ENCODE peak calls at places on chromosome 18, in four cellular contexts. One of them, this sample, is unnamed.

GRCh38 chr18:56431551-56431950 is 206.8 kb downstream of the TXNL1 start:
- DNase-seq in skeletal muscle cell: no peak
- DNase-seq in stomach: no peak
- DNase-seq in fibroblast of mammary gland: peak
- DNase-seq in this sample: no peak

GRCh38 chr18:24710474-24710873 is 250.0 kb downstream of the HRH4 start:
- DNase-seq in fibroblast of mammary gland: no peak
- DNase-seq in stomach: no peak
- DNase-seq in skeletal muscle cell: no peak
- DNase-seq in this sample: no peak

GRCh38 chr18:10195529-10195928 is 258.9 kb upstream of the APCDD1 start:
- DNase-seq in skeletal muscle cell: no peak
- DNase-seq in stomach: no peak
- DNase-seq in fibroblast of mammary gland: no peak
- DNase-seq in this sample: no peak

GRCh38 chr18:26307161-26307773 is 81.0 kb downstream of the TAF4B start:
- DNase-seq in fibroblast of mammary gland: peak
- DNase-seq in skeletal muscle cell: peak
- DNase-seq in stomach: no peak
- DNase-seq in this sample: no peak

GRCh38 chr18:77116201-77117080 is 16.1 kb downstream of the MBP start:
- DNase-seq in skeletal muscle cell: no peak
- DNase-seq in fibroblast of mammary gland: no peak
- DNase-seq in stomach: no peak
- DNase-seq in this sample: peak

GRCh38 chr18:7824970-7825369 is 257.9 kb downstream of the PTPRM start:
- DNase-seq in fibroblast of mammary gland: no peak
- DNase-seq in skeletal muscle cell: no peak
- DNase-seq in stomach: no peak
- DNase-seq in this sample: peak

GRCh38 chr18:2324459-2324858 is 246.8 kb downstream of the METTL4 start:
- DNase-seq in skeletal muscle cell: no peak
- DNase-seq in stomach: no peak
- DNase-seq in fibroblast of mammary gland: no peak
- DNase-seq in this sample: no peak

GRCh38 chr18:67428148-67428547 is 88.4 kb downstream of the DSEL start:
- DNase-seq in fibroblast of mammary gland: no peak
- DNase-seq in stomach: no peak
- DNase-seq in skeletal muscle cell: no peak
- DNase-seq in this sample: no peak

GRCh38 chr18:22683196-22683676 is 249.9 kb upstream of the RBBP8 start:
- DNase-seq in stomach: peak
- DNase-seq in skeletal muscle cell: peak
- DNase-seq in fibroblast of mammary gland: peak
- DNase-seq in this sample: peak

GRCh38 chr18:48319796-48320638 is 89.2 kb downstream of the ZBTB7C start:
- DNase-seq in skeletal muscle cell: no peak
- DNase-seq in fibroblast of mammary gland: peak
- DNase-seq in stomach: no peak
- DNase-seq in this sample: no peak

GRCh38 chr18:41875094-41875780 is 79.8 kb upstream of the PIK3C3 start:
- DNase-seq in fibroblast of mammary gland: peak
- DNase-seq in skeletal muscle cell: peak
- DNase-seq in stomach: no peak
- DNase-seq in this sample: no peak

GRCh38 chr18:57631697-57632096 is 10.1 kb upstream of the NARS1 start:
- DNase-seq in skeletal muscle cell: no peak
- DNase-seq in stomach: no peak
- DNase-seq in fibroblast of mammary gland: no peak
- DNase-seq in this sample: no peak

GRCh38 chr18:10546557-10547300 is 20.9 kb downstream of the NAPG start:
- DNase-seq in skeletal muscle cell: no peak
- DNase-seq in stomach: no peak
- DNase-seq in fibroblast of mammary gland: no peak
- DNase-seq in this sample: no peak

GRCh38 chr18:57210101-57210661 is 63.3 kb downstream of the BOD1L2 start:
- DNase-seq in stomach: peak
- DNase-seq in skeletal muscle cell: peak
- DNase-seq in fibroblast of mammary gland: peak
- DNase-seq in this sample: no peak

GRCh38 chr18:72830109-72830508 is 37.7 kb downstream of the NETO1 start:
- DNase-seq in fibroblast of mammary gland: no peak
- DNase-seq in stomach: no peak
- DNase-seq in skeletal muscle cell: no peak
- DNase-seq in this sample: no peak

GRCh38 chr18:22558945-22559385 is 141.2 kb upstream of the CTAGE1 start:
- DNase-seq in stomach: peak
- DNase-seq in fibroblast of mammary gland: peak
- DNase-seq in skeletal muscle cell: no peak
- DNase-seq in this sample: peak

GRCh38 chr18:35474884-35475283 is 22.9 kb downstream of the INO80C start:
- DNase-seq in skeletal muscle cell: no peak
- DNase-seq in stomach: no peak
- DNase-seq in fibroblast of mammary gland: peak
- DNase-seq in this sample: no peak

GRCh38 chr18:56505971-56506370 is 132.4 kb downstream of the TXNL1 start:
- DNase-seq in stomach: no peak
- DNase-seq in fibroblast of mammary gland: peak
- DNase-seq in skeletal muscle cell: peak
- DNase-seq in this sample: no peak